ENCODE peak calls at places on chromosomes 16 and 17, in five cellular contexts. J is HFFc6, G is psoas muscle, U is spleen, Z is upper lobe of left lung. T is an unnamed sample.

GRCh38 chr16:10405386-10405939 is 19.6 kb downstream of the ATF7IP2 start:
- DNase-seq in J (no peak), G (no peak), U (no peak), Z (no peak), T (no peak)

GRCh38 chr16:50844840-50845239 is 103.0 kb downstream of the CYLD start:
- DNase-seq in J (no peak), G (no peak), U (no peak), Z (no peak), T (no peak)

GRCh38 chr17:72984925-72985322 is 107.6 kb downstream of the SLC39A11 start:
- DNase-seq in J (no peak), G (no peak), U (no peak), Z (peak), T (no peak)

GRCh38 chr16:66376577-66377326 is 10.3 kb downstream of the CDH5 start:
- DNase-seq in J (no peak), G (no peak), U (peak), Z (no peak), T (no peak)

GRCh38 chr17:66357037-66357436 is 54.6 kb downstream of the PRKCA start:
- DNase-seq in J (peak), G (no peak), U (no peak), Z (no peak), T (no peak)

GRCh38 chr17:83062818-83063671 is 16.4 kb upstream of the METRNL start:
- DNase-seq in J (no peak), G (no peak), U (peak), Z (peak), T (peak)

GRCh38 chr17:9115446-9116265 is 94.3 kb downstream of the NTN1 start:
- DNase-seq in J (peak), G (peak), U (no peak), Z (no peak), T (no peak)

GRCh38 chr16:27795992-27796614 is 246.2 kb downstream of the KATNIP start:
- DNase-seq in J (peak), G (no peak), U (no peak), Z (no peak), T (no peak)

GRCh38 chr16:72371307-72372081 is 199.5 kb upstream of the PMFBP1 start:
- DNase-seq in J (peak), G (no peak), U (no peak), Z (no peak), T (no peak)

GRCh38 chr17:1762906-1763829 is 1.3 kb downstream of the SERPINF1 start:
- DNase-seq in J (peak), G (peak), U (no peak), Z (no peak), T (no peak)

GRCh38 chr17:75843577-75844529 is at the start of gene UNC13D:
- DNase-seq in J (no peak), G (no peak), U (peak), Z (peak), T (peak)

GRCh38 chr16:55711959-55712876 is 56.4 kb downstream of the SLC6A2 start:
- DNase-seq in J (peak), G (peak), U (no peak), Z (peak), T (peak)

GRCh38 chr17:70629902-70630301 is 460.6 kb downstream of the KCNJ2 start:
- DNase-seq in J (no peak), G (no peak), U (no peak), Z (no peak), T (no peak)

GRCh38 chr16:9849697-9850245 is 332.5 kb downstream of the GRIN2A start:
- DNase-seq in J (no peak), G (no peak), U (no peak), Z (no peak), T (no peak)

GRCh38 chr16:79282806-79283205 is 317.7 kb downstream of the MAF start:
- DNase-seq in J (no peak), G (no peak), U (no peak), Z (no peak), T (no peak)

GRCh38 chr17:20206068-20206467 is 196.9 kb downstream of the SPECC1 start:
- DNase-seq in J (no peak), G (no peak), U (no peak), Z (peak), T (no peak)

GRCh38 chr16:17831330-17831729 is 360.6 kb upstream of the XYLT1 start:
- DNase-seq in J (no peak), G (no peak), U (no peak), Z (no peak), T (no peak)

GRCh38 chr17:67663445-67663844 is 54.3 kb upstream of the NOL11 start:
- DNase-seq in J (no peak), G (no peak), U (no peak), Z (no peak), T (no peak)

DNA sequence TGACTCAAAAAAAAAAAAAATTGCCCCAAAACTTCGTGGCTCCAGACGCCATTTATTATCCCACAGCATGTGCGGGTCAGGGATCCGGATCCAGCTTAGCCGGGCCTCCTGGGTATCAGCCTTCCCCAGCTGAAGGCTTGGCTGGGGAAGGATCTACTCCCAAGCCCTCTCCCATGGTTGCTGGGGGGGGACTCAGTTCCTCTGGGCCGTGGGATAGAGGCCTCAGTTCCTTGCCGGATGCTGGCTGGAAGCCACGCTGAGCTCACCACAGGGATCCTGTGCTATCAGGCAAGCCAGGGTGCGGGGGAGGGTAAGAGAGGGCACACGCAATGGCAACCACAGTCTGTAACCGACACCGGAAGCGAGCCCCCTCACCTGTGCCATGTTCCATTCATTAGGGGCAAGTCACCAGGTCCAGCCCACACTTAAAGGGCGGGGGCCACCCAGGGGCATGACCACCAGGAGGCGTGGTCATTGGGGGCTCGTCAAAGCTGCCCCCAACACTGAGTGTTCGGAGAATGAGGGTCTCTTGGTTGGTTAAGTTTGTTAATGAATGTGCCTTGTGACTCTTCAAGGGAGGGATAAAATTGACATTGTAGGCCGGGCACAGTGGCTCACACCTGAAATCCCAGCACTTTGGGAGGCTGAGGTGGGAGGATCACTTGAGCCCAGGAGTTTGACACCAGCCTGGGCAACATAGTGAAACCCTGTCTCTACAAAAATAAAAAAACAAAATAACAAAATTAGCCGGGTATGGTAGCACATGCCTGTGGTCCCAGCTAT is 210.0 kb upstream of the GSE1 start:
- DNase-seq in J (no peak), G (peak), U (peak), Z (no peak), T (peak)
- TF ChIP-seq CTCF in J (peak), G (no peak), U (no peak), Z (no peak), T (no peak)

GRCh38 chr16:47045023-47045422 is 71.5 kb upstream of the DNAJA2 start:
- DNase-seq in J (no peak), G (no peak), U (no peak), Z (no peak), T (no peak)
- TF ChIP-seq CTCF in J (no peak), G (no peak), U (no peak), Z (no peak), T (no peak)

GRCh38 chr17:39916918-39917317 is 1.5 kb downstream of the GSDMB start:
- DNase-seq in J (no peak), G (no peak), U (no peak), Z (no peak), T (no peak)
- TF ChIP-seq CTCF in J (peak), G (no peak), U (no peak), Z (no peak), T (no peak)

GRCh38 chr16:58733671-58734458 is at the start of gene GOT2:
- DNase-seq in J (peak), G (peak), U (peak), Z (peak), T (peak)

GRCh38 chr16:58733248-58733670 is 857 bp downstream of the GOT2 start:
- DNase-seq in J (no peak), G (peak), U (no peak), Z (no peak), T (no peak)

GRCh38 chr16:58730724-58731370 is 3.3 kb downstream of the GOT2 start:
- DNase-seq in J (no peak), G (no peak), U (no peak), Z (no peak), T (no peak)

GRCh38 chr16:58732545-58733247 is 1.4 kb downstream of the GOT2 start:
- DNase-seq in J (peak), G (no peak), U (no peak), Z (no peak), T (no peak)

DNA sequence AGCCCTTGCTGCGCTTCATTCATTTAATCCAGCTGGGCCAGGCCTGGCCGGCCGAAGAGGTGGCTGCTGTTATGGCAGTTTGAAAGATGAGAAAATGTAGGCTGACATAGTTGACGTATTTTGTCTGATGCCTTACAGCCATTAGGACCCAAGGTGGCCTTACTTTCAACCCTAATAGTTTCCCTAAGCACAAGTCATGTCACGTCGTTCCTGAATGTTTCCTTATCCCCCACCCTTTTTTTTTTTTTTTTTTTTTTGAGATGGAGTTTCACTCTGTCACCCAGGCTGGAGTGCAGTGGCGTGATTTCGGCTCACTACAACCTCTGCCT is 307 bp upstream of the GOT2 start:
- DNase-seq in J (no peak), G (no peak), U (no peak), Z (no peak), T (no peak)
- TF ChIP-seq CTCF in J (peak), G (no peak), U (no peak), Z (no peak), T (no peak)

GRCh38 chr16:81621496-81621895 is 157.6 kb upstream of the PLCG2 start:
- DNase-seq in J (no peak), G (no peak), U (no peak), Z (no peak), T (no peak)
- TF ChIP-seq CTCF in J (no peak), G (no peak), U (no peak), Z (no peak), T (no peak)

GRCh38 chr16:53219795-53220194 is 165.0 kb downstream of the CHD9 start:
- DNase-seq in J (peak), G (no peak), U (no peak), Z (no peak), T (no peak)

GRCh38 chr16:53224932-53225533 is 170.2 kb downstream of the CHD9 start:
- DNase-seq in J (peak), G (no peak), U (no peak), Z (peak), T (no peak)

GRCh38 chr16:53216798-53217197 is 162.0 kb downstream of the CHD9 start:
- DNase-seq in J (no peak), G (no peak), U (no peak), Z (no peak), T (no peak)

GRCh38 chr16:53220585-53220984 is 165.8 kb downstream of the CHD9 start:
- DNase-seq in J (peak), G (no peak), U (no peak), Z (no peak), T (no peak)
- TF ChIP-seq CTCF in J (peak), G (peak), U (no peak), Z (peak), T (peak)

GRCh38 chr17:14325618-14326167 is 24.8 kb downstream of the HS3ST3B1 start:
- DNase-seq in J (no peak), G (no peak), U (no peak), Z (no peak), T (no peak)
- TF ChIP-seq CTCF in J (no peak), G (no peak), U (no peak), Z (no peak), T (no peak)